ENCODE peak calls at places on chromosome X, in seven cellular contexts. Q is SK-N-SH, F is HCT116, U is GM12878, S is HepG2, W is K562, I is H1. H is an unnamed sample.

GRCh38 chrX:79400618-79401017 is 33.5 kb upstream of the ITM2A start:
- DNase-seq in Q (no peak), F (no peak), U (no peak), S (no peak), W (no peak), I (no peak), H (no peak)

GRCh38 chrX:104488811-104489210 is 77.2 kb upstream of the IL1RAPL2 start:
- DNase-seq in Q (no peak), F (no peak), U (no peak), S (no peak), W (no peak), I (no peak), H (no peak)

GRCh38 chrX:40030205-40030604 is 67.6 kb downstream of the BCOR start:
- DNase-seq in Q (no peak), F (no peak), U (no peak), S (no peak), W (no peak), I (no peak), H (no peak)

GRCh38 chrX:13489451-13489850 is 80.0 kb upstream of the EGFL6 start:
- DNase-seq in Q (no peak), F (no peak), U (no peak), S (no peak), W (no peak), I (no peak), H (no peak)

GRCh38 chrX:7263961-7264360 is 116.0 kb upstream of the PUDP start:
- DNase-seq in Q (no peak), F (no peak), U (no peak), S (no peak), W (no peak), I (no peak), H (no peak)

GRCh38 chrX:155094468-155095061 is 23.3 kb downstream of the BRCC3 start:
- DNase-seq in Q (peak), F (no peak), U (no peak), S (peak), W (peak), I (no peak), H (peak)

GRCh38 chrX:129956765-129957164 is 25.7 kb upstream of the BCORL1 start:
- DNase-seq in Q (no peak), F (no peak), U (no peak), S (no peak), W (no peak), I (no peak), H (no peak)

GRCh38 chrX:135481696-135482179 is 38.7 kb upstream of the INTS6L start:
- DNase-seq in Q (no peak), F (no peak), U (no peak), S (no peak), W (no peak), I (no peak), H (no peak)

GRCh38 chrX:136879001-136879667 is 1.4 kb downstream of the RBMX start:
- DNase-seq in Q (no peak), F (no peak), U (no peak), S (no peak), W (no peak), I (no peak), H (no peak)

GRCh38 chrX:140157611-140158010 is 192.3 kb upstream of the CXorf66 start:
- DNase-seq in Q (no peak), F (no peak), U (no peak), S (no peak), W (no peak), I (no peak), H (no peak)
- TF ChIP-seq JUND in Q (no peak), F (no peak), U (no peak), S (no peak), W (no peak), I (no peak), H (no peak)

GRCh38 chrX:68508799-68509198 is 9.9 kb downstream of the YIPF6 start:
- DNase-seq in Q (no peak), F (no peak), U (no peak), S (no peak), W (peak), I (no peak), H (no peak)
- TF ChIP-seq JUND in Q (no peak), F (no peak), U (no peak), S (no peak), W (no peak), I (no peak), H (no peak)

GRCh38 chrX:9327747-9328145 is 137.1 kb upstream of the TBL1X start:
- DNase-seq in Q (no peak), F (no peak), U (no peak), S (no peak), W (no peak), I (no peak), H (no peak)

GRCh38 chrX:9320940-9321339 is 143.9 kb upstream of the TBL1X start:
- DNase-seq in Q (no peak), F (no peak), U (no peak), S (no peak), W (no peak), I (no peak), H (no peak)

GRCh38 chrX:9327086-9327746 is 137.6 kb upstream of the TBL1X start:
- DNase-seq in Q (no peak), F (no peak), U (no peak), S (no peak), W (no peak), I (no peak), H (no peak)

GRCh38 chrX:9326369-9326768 is 138.5 kb upstream of the TBL1X start:
- DNase-seq in Q (no peak), F (no peak), U (no peak), S (no peak), W (no peak), I (no peak), H (no peak)

DNA sequence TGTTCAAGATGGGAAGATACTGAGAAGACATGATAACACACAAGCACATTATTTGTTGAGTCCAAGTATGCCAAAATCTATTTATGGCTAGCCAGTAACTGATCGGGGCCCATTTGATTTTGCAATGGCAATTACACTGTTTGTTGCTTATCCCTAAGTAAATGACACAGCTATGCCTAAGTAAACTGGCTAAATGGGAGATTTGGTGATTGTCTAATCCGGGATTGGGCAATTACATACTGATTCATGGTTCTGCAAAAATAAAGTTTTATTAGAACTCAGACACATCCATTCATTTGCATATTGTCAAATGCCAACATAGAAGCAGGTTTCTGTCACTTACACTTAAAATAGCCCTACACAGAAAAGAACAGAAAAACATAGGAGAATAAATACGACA is 140.2 kb upstream of the TBL1X start:
- DNase-seq in Q (no peak), F (no peak), U (no peak), S (no peak), W (no peak), I (no peak), H (peak)
- TF ChIP-seq JUND in Q (no peak), F (no peak), U (no peak), S (no peak), W (no peak), I (no peak), H (no peak)

DNA sequence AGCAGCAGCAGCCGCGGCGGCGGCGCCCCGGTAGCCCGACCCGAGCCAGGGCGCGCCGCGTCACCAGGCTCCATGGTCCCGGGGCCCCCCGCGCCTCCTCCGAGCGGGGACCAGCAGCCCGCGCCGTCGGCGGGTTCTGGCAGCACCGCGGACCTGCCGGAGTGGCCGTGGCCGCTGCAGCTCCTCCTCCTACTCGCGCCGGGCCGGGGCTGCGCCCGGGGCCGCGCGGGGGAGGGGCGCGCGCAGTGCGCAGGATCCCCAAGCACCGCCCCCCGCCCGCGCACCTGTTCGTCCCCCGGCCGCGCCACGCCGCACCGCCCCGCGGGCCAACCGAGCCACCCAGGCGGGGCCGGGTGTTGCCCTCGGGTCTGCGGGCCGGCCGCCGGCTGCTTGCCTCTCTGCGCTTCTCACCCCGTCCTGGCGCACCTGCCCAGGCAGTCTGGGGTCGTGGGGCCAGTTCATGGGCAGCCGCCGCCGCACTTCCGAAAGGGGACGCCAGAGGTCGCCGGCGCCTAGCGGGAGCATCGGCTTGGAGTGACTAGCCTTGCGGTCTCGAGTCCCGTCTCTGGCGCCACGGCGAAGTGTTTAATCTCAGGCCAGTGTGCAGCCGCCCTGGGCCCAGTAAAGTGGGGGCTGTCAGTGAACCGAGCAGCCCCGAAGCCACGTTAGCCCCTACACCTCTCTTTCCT is at the start of gene SLC9A7:
- DNase-seq in Q (peak), F (peak), U (peak), S (peak), W (peak), I (peak), H (peak)
- TF ChIP-seq JUND in Q (no peak), F (no peak), U (no peak), S (no peak), W (no peak), I (no peak), H (no peak)

GRCh38 chrX:3526084-3526483 is 179.6 kb upstream of the MXRA5 start:
- DNase-seq in Q (no peak), F (no peak), U (no peak), S (no peak), W (no peak), I (no peak), H (no peak)
- TF ChIP-seq JUND in Q (no peak), F (no peak), U (no peak), S (no peak), W (no peak), I (no peak), H (no peak)

DNA sequence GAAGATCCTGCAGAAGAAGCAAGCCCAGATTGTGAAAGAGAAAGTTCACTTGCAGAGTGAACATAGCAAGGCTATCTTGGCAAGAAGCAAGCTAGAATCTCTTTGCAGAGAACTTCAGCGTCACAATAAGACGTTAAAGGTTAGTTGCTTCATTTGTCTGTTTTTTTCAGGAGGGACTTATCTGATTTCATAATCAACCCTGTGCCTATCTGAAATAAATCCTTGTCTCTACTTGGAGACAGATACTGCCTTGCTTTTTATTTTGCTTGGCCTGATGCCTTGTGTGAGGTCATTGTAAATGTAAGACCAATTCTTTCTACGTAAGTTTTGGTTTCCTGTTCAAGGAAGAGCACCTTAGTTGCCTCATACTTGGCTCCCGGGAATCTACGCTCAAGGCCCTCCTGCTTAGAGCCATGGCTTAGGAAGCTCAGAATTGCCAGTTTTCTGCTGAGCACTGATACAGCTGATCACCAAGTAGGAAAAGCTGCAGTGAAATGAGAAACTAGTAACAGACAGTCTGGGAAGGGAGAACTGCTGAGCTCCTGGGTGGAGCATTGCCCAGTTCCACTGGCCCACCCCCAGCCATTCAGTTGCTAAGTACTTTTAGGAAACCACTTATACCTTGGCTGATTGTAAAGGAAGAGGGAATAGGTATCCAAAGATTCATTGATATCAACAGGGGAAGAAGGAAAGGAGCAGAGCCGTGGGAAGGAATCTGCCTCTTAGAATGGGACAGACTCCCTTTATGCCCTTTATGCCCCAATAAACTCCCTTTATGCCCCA is 41.8 kb downstream of the RBBP7 start:
- DNase-seq in Q (no peak), F (no peak), U (no peak), S (no peak), W (no peak), I (no peak), H (no peak)
- TF ChIP-seq JUND in Q (peak), F (no peak), U (no peak), S (no peak), W (no peak), I (no peak), H (no peak)